ENCODE peak calls at places on chromosomes 13 and 19, in five cellular contexts. R is breast epithelium, C is transverse colon, T is stomach, K is suprapubic skin. A is an unnamed sample.

GRCh38 chr13:62185631-62186256 is 770.1 kb upstream of the PCDH20 start:
- DNase-seq in R (no peak), C (no peak), T (no peak), K (no peak), A (no peak)

GRCh38 chr19:38793186-38793585 is 4.2 kb downstream of the LGALS7B start:
- DNase-seq in R (no peak), C (no peak), T (no peak), K (no peak), A (no peak)

GRCh38 chr13:100526299-100527030 is 62.1 kb downstream of the GGACT start:
- DNase-seq in R (no peak), C (no peak), T (no peak), K (peak), A (no peak)

GRCh38 chr19:11422163-11423068 is 3.3 kb upstream of the RGL3 start:
- DNase-seq in R (peak), C (peak), T (peak), K (peak), A (no peak)

GRCh38 chr13:91698308-91698707 is 299.9 kb downstream of the GPC5 start:
- DNase-seq in R (no peak), C (no peak), T (no peak), K (no peak), A (no peak)

GRCh38 chr19:58059003-58059671 is at the start of gene ZNF135:
- DNase-seq in R (peak), C (peak), T (peak), K (peak), A (no peak)

GRCh38 chr19:16323532-16323931 is 1.1 kb upstream of the KLF2 start:
- DNase-seq in R (no peak), C (no peak), T (no peak), K (no peak), A (no peak)

GRCh38 chr19:48543121-48543710 is 8.8 kb upstream of the SULT2B1 start:
- DNase-seq in R (peak), C (peak), T (peak), K (no peak), A (no peak)

GRCh38 chr13:32838985-32839384 is 177.2 kb upstream of the KL start:
- DNase-seq in R (peak), C (no peak), T (peak), K (no peak), A (no peak)

GRCh38 chr13:34207334-34207733 is 389.4 kb downstream of the RFC3 start:
- DNase-seq in R (no peak), C (no peak), T (no peak), K (no peak), A (no peak)

GRCh38 chr13:114097504-114097892 is 34.9 kb downstream of the RASA3 start:
- DNase-seq in R (no peak), C (no peak), T (no peak), K (peak), A (no peak)

GRCh38 chr19:2044709-2045500 is 6.1 kb downstream of the MKNK2 start:
- DNase-seq in R (no peak), C (no peak), T (no peak), K (peak), A (no peak)

GRCh38 chr19:31113250-31113685 is 236.0 kb downstream of the TSHZ3 start:
- DNase-seq in R (no peak), C (no peak), T (no peak), K (no peak), A (peak)

GRCh38 chr13:23558675-23559536 is 11.3 kb upstream of the TNFRSF19 start:
- DNase-seq in R (peak), C (no peak), T (peak), K (no peak), A (no peak)

GRCh38 chr13:63497601-63498000 is 2082.0 kb upstream of the PCDH20 start:
- DNase-seq in R (no peak), C (no peak), T (no peak), K (no peak), A (no peak)

GRCh38 chr19:33251526-33252090 is 26.0 kb upstream of the SLC7A10 start:
- DNase-seq in R (no peak), C (no peak), T (no peak), K (no peak), A (no peak)

GRCh38 chr13:105153626-105154025 is 1381.8 kb downstream of the EFNB2 start:
- DNase-seq in R (no peak), C (no peak), T (no peak), K (no peak), A (no peak)

GRCh38 chr13:90272356-90272755 is 1075.1 kb upstream of the MIR17HG start:
- DNase-seq in R (no peak), C (no peak), T (no peak), K (no peak), A (no peak)

GRCh38 chr13:40155176-40155575 is 499.7 kb downstream of the COG6 start:
- DNase-seq in R (no peak), C (no peak), T (no peak), K (no peak), A (no peak)

GRCh38 chr19:1718382-1719315 is 34.7 kb upstream of the ONECUT3 start:
- DNase-seq in R (no peak), C (no peak), T (no peak), K (no peak), A (no peak)

GRCh38 chr13:90808838-90809237 is 538.6 kb upstream of the MIR17HG start:
- DNase-seq in R (no peak), C (no peak), T (no peak), K (no peak), A (no peak)

GRCh38 chr19:53507523-53508442 is 30.2 kb upstream of the ZNF331 start:
- DNase-seq in R (no peak), C (no peak), T (no peak), K (no peak), A (no peak)

GRCh38 chr19:11421607-11422098 is 2.5 kb upstream of the RGL3 start:
- DNase-seq in R (no peak), C (peak), T (peak), K (no peak), A (no peak)

GRCh38 chr19:8251025-8251472 is 41.9 kb downstream of the CERS4 start:
- DNase-seq in R (peak), C (peak), T (peak), K (peak), A (no peak)

GRCh38 chr13:77028202-77028601 is 1.2 kb upstream of the FBXL3 start:
- DNase-seq in R (no peak), C (no peak), T (no peak), K (no peak), A (no peak)

GRCh38 chr13:56735537-56735942 is 405.2 kb upstream of the PRR20A start:
- DNase-seq in R (no peak), C (no peak), T (no peak), K (no peak), A (no peak)

GRCh38 chr13:113874579-113875428 is 10.9 kb upstream of the GAS6 start:
- DNase-seq in R (peak), C (no peak), T (no peak), K (no peak), A (no peak)

GRCh38 chr13:37978680-37979079 is 109.1 kb upstream of the TRPC4 start:
- DNase-seq in R (no peak), C (no peak), T (no peak), K (no peak), A (no peak)

GRCh38 chr13:114078501-114079451 is 53.6 kb downstream of the RASA3 start:
- DNase-seq in R (no peak), C (peak), T (peak), K (peak), A (no peak)

GRCh38 chr19:58519355-58520256 is at the start of gene ZBTB45:
- DNase-seq in R (peak), C (peak), T (peak), K (peak), A (peak)

GRCh38 chr19:58001895-58002369 is 688 bp downstream of the ZNF606 start:
- DNase-seq in R (no peak), C (peak), T (no peak), K (no peak), A (no peak)

GRCh38 chr13:79679334-79679733 is 198.4 kb downstream of the NDFIP2 start:
- DNase-seq in R (peak), C (peak), T (peak), K (peak), A (peak)

GRCh38 chr19:55601127-55601526 is 1.0 kb downstream of the ZNF524 start:
- DNase-seq in R (no peak), C (no peak), T (no peak), K (no peak), A (no peak)

GRCh38 chr19:55598719-55599467 is 424 bp downstream of the FIZ1 start:
- DNase-seq in R (peak), C (peak), T (peak), K (peak), A (peak)

GRCh38 chr19:55602104-55603001 is 2.3 kb downstream of the ZNF524 start:
- DNase-seq in R (no peak), C (no peak), T (no peak), K (no peak), A (no peak)

GRCh38 chr19:55599468-55600335 is at the start of the genes FIZ1 and ZNF524:
- DNase-seq in R (peak), C (peak), T (peak), K (peak), A (peak)

DNA sequence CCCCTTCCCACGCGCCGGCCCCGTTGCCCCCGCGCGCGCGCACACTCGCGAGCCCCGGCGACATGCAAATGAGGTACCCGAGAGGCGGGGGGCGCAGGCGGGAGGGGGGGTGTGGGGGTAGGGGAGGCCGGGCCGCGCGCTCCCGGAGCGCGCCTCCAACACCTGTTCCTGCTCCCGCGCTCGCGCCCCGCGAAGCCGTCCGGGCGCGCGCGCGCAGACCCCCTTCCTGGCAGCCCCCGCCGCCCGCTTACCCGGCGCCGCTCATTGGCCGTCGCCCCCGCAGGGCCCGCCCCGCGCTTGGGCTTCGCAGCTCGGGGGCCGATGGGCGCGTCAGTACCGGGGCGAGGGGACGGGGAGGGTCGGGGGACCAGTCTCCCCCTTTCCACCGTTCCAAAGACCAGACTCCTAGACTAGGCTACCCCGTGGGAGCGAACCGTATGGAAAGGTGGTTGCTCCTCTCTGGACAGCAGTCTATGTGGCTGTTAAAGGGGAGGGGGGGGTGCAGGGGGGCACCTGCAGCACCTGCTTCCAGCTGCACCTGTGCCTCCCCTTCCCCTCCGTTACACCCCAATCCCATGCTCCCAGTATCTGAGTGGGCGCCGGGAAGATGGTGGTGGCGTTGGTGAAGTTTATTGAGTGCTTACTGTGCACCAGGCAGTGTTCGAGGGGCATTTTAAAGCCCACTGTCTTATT is 394 bp downstream of the ZNF524 start:
- DNase-seq in R (peak), C (no peak), T (no peak), K (no peak), A (no peak)
- TF ChIP-seq POLR2AphosphoS5 in R (no peak), C (no peak), T (no peak), K (no peak), A (no peak)

GRCh38 chr19:44551850-44552249 is 22.4 kb upstream of the CEACAM20 start:
- DNase-seq in R (no peak), C (no peak), T (no peak), K (no peak), A (no peak)

GRCh38 chr19:44552324-44552723 is 22.8 kb upstream of the CEACAM20 start:
- DNase-seq in R (no peak), C (peak), T (no peak), K (no peak), A (no peak)

GRCh38 chr19:44544031-44544430 is 14.6 kb upstream of the CEACAM20 start:
- DNase-seq in R (no peak), C (no peak), T (no peak), K (no peak), A (no peak)

GRCh38 chr19:44549507-44549906 is 20.0 kb upstream of the CEACAM20 start:
- DNase-seq in R (no peak), C (no peak), T (no peak), K (no peak), A (no peak)

DNA sequence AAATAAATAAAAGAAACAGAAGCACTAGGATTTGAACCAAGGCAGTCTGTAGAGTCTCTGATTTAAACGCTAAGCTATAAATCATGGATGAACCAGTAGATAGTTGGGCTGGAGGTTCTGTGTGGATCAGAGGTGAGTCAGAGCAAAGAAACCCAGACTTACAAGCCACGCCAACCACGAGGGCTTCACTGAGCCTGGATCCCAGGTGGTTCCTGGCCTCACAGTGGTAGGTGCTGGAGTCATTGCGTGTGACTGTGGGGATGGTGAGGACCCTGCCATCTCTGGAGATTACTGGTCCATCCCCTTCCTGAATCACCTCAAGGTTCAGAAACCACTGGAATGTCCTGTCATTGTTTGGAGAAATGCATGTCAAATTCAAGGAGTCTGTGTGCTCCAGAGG is 19.3 kb upstream of the CEACAM20 start:
- DNase-seq in R (no peak), C (no peak), T (no peak), K (no peak), A (no peak)
- TF ChIP-seq POLR2AphosphoS5 in R (no peak), C (no peak), T (no peak), K (no peak), A (no peak)

GRCh38 chr19:49889687-49890348 is 6.9 kb downstream of the IL4I1 start:
- DNase-seq in R (peak), C (peak), T (peak), K (no peak), A (no peak)
- TF ChIP-seq POLR2AphosphoS5 in R (no peak), C (peak), T (no peak), K (peak), A (no peak)

GRCh38 chr19:13790354-13790753 is 4.9 kb upstream of the ZSWIM4 start:
- DNase-seq in R (no peak), C (no peak), T (no peak), K (no peak), A (no peak)
- TF ChIP-seq POLR2AphosphoS5 in R (no peak), C (no peak), T (no peak), K (no peak), A (no peak)

GRCh38 chr13:111323950-111324651 is 3.7 kb downstream of the TEX29 start:
- DNase-seq in R (no peak), C (no peak), T (peak), K (no peak), A (no peak)

GRCh38 chr13:111323549-111323948 is 3.1 kb downstream of the TEX29 start:
- DNase-seq in R (no peak), C (no peak), T (peak), K (peak), A (no peak)

GRCh38 chr13:111322916-111323331 is 2.5 kb downstream of the TEX29 start:
- DNase-seq in R (no peak), C (no peak), T (peak), K (no peak), A (no peak)

GRCh38 chr13:111319998-111320911 is at the start of gene TEX29:
- DNase-seq in R (no peak), C (no peak), T (no peak), K (no peak), A (no peak)

GRCh38 chr13:111322001-111322915 is 1.8 kb downstream of the TEX29 start:
- DNase-seq in R (no peak), C (no peak), T (peak), K (no peak), A (no peak)
- TF ChIP-seq POLR2AphosphoS5 in R (no peak), C (no peak), T (no peak), K (no peak), A (no peak)

GRCh38 chr19:52226652-52227051 is 36.8 kb downstream of the PPP2R1A start:
- DNase-seq in R (no peak), C (no peak), T (no peak), K (no peak), A (no peak)

GRCh38 chr19:52229524-52229923 is 39.7 kb downstream of the PPP2R1A start:
- DNase-seq in R (no peak), C (no peak), T (no peak), K (no peak), A (no peak)

GRCh38 chr19:52227196-52227940 is 37.5 kb downstream of the PPP2R1A start:
- DNase-seq in R (no peak), C (no peak), T (no peak), K (no peak), A (no peak)

GRCh38 chr19:52230685-52231084 is 38.7 kb upstream of the ZNF766 start:
- DNase-seq in R (no peak), C (no peak), T (no peak), K (no peak), A (no peak)

GRCh38 chr19:52227980-52228379 is 38.1 kb downstream of the PPP2R1A start:
- DNase-seq in R (no peak), C (no peak), T (no peak), K (no peak), A (no peak)
- TF ChIP-seq POLR2AphosphoS5 in R (no peak), C (no peak), T (no peak), K (no peak), A (no peak)

DNA sequence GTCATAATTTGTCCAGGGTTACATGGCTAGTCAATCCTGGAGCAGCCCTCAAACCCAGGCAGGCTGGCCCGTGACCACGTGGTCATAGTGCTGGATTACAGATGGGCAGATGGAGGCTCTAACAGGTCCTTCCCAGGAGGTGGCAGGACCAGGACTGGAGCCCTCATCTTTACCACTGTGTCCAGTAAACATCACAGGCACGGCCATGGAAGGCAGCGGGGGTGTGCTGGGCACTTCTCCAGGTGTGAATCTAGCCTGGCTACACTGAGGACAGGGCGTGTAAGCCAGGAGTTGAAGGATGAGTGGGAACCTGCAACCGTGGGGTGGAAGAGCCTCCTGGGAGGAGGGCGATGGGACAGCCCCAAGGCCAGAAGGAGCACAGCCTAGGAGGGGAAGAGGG is 6.1 kb downstream of the CIC start:
- DNase-seq in R (no peak), C (no peak), T (no peak), K (no peak), A (no peak)
- TF ChIP-seq POLR2AphosphoS5 in R (no peak), C (no peak), T (no peak), K (no peak), A (no peak)